ENCODE peak calls at places on chromosomes 4 and X, in seven cellular contexts. S is aorta, A is left lung, X is mesenchymal stem cell, M is tibial nerve, K is thyroid gland, G is PC-3. U is an unnamed sample. For H3K36me3, the result is how much of the 10 kb centered on the place peaks cover.

GRCh38 chr4:117479673-117480072 is 394.3 kb upstream of the TRAM1L1 start:
- DNase-seq in S (no peak), A (no peak), X (no peak), M (no peak), K (no peak), G (no peak), U (no peak)

GRCh38 chrX:104307341-104307740 is 52.6 kb upstream of the ESX1 start:
- DNase-seq in S (no peak), A (no peak), X (no peak), M (no peak), K (no peak), G (peak), U (no peak)

GRCh38 chr4:8641256-8641655 is 48.7 kb downstream of the CPZ start:
- DNase-seq in S (no peak), A (peak), X (no peak), M (no peak), K (no peak), G (no peak), U (no peak)

GRCh38 chr4:10684631-10685030 is at the start of gene CLNK:
- DNase-seq in S (no peak), A (no peak), X (no peak), M (no peak), K (no peak), G (no peak), U (no peak)

GRCh38 chrX:20267924-20268701 is 1.4 kb upstream of the RPS6KA3 start:
- DNase-seq in S (peak), A (peak), X (peak), M (peak), K (peak), G (no peak), U (no peak)

GRCh38 chrX:85611926-85612325 is 232.5 kb upstream of the POF1B start:
- DNase-seq in S (no peak), A (no peak), X (peak), M (no peak), K (no peak), G (peak), U (no peak)

GRCh38 chr4:114028071-114028470 is 48.6 kb upstream of the ARSJ start:
- DNase-seq in S (no peak), A (no peak), X (no peak), M (no peak), K (no peak), G (peak), U (no peak)

GRCh38 chrX:123906557-123907316 is 46.9 kb downstream of the XIAP start:
- DNase-seq in S (no peak), A (no peak), X (peak), M (no peak), K (no peak), G (no peak), U (no peak)

GRCh38 chr4:148790691-148791090 is 348.5 kb upstream of the NR3C2 start:
- DNase-seq in S (no peak), A (no peak), X (no peak), M (no peak), K (no peak), G (peak), U (no peak)

GRCh38 chr4:114326358-114326757 is 272.2 kb upstream of the UGT8 start:
- DNase-seq in S (no peak), A (no peak), X (no peak), M (no peak), K (no peak), G (no peak), U (no peak)

GRCh38 chr4:36243355-36244256 is 708 bp downstream of the ARAP2 start:
- DNase-seq in S (peak), A (peak), X (peak), M (no peak), K (peak), G (peak), U (no peak)

GRCh38 chrX:130516123-130516522 is 114.3 kb downstream of the RBMX2 start:
- DNase-seq in S (no peak), A (no peak), X (no peak), M (no peak), K (no peak), G (no peak), U (no peak)

GRCh38 chrX:22538581-22538980 is 265.9 kb downstream of the CBLL2 start:
- DNase-seq in S (no peak), A (no peak), X (no peak), M (no peak), K (no peak), G (peak), U (no peak)

GRCh38 chr4:110620352-110621327 is 2.2 kb downstream of the PITX2 start:
- DNase-seq in S (no peak), A (no peak), X (peak), M (no peak), K (no peak), G (peak), U (no peak)

GRCh38 chrX:68632491-68632890 is 15.0 kb upstream of the STARD8 start:
- DNase-seq in S (no peak), A (no peak), X (no peak), M (no peak), K (no peak), G (no peak), U (no peak)
- H3K36me3 ChIP-seq in S (under half), A (under half), X (under half), M (under half), K (under half), G (under half), U (under half)

GRCh38 chrX:136867518-136867917 is 13.0 kb downstream of the RBMX start:
- DNase-seq in S (no peak), A (no peak), X (peak), M (no peak), K (no peak), G (no peak), U (no peak)
- H3K36me3 ChIP-seq in S (under half), A (half or more), X (half or more), M (half or more), K (under half), G (under half), U (half or more)

GRCh38 chr4:2695661-2696060 is 60.5 kb downstream of the TNIP2 start:
- DNase-seq in S (no peak), A (no peak), X (no peak), M (no peak), K (no peak), G (no peak), U (no peak)

GRCh38 chr4:2697995-2698414 is 58.1 kb downstream of the TNIP2 start:
- DNase-seq in S (no peak), A (no peak), X (no peak), M (no peak), K (no peak), G (no peak), U (no peak)

GRCh38 chr4:2698504-2698903 is 57.6 kb downstream of the TNIP2 start:
- DNase-seq in S (no peak), A (no peak), X (no peak), M (no peak), K (no peak), G (no peak), U (no peak)

GRCh38 chr4:2694691-2695090 is 61.4 kb downstream of the TNIP2 start:
- DNase-seq in S (no peak), A (no peak), X (peak), M (no peak), K (no peak), G (no peak), U (no peak)

GRCh38 chr4:2696423-2696822 is 59.7 kb downstream of the TNIP2 start:
- DNase-seq in S (no peak), A (no peak), X (no peak), M (no peak), K (no peak), G (no peak), U (no peak)
- H3K36me3 ChIP-seq in S (under half), A (half or more), X (half or more), M (half or more), K (half or more), G (under half), U (half or more)

DNA sequence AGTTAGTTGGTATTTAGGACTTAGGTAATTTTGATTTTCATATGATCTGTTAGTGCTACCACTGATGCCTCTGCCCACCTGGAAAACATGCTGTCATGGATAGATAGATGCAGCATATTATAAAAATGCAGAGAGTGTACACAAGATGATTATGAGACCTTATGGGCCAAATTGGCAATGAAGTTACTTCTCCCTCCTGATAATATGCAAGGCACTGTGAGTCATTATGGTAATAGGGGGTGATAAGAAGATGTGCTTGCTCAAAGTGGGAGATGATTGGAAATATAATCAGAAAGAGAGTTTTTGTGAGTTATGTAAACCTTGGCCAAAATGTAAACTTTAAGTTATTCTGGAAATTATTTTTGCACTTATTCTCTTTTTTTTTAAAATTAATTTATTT is 56.6 kb upstream of the RHOH start:
- DNase-seq in S (no peak), A (no peak), X (peak), M (no peak), K (no peak), G (no peak), U (no peak)
- H3K36me3 ChIP-seq in S (under half), A (under half), X (under half), M (under half), K (under half), G (under half), U (under half)

GRCh38 chr4:76748649-76749048 is 149.3 kb downstream of the SOWAHB start:
- DNase-seq in S (no peak), A (no peak), X (peak), M (peak), K (peak), G (peak), U (no peak)
- H3K36me3 ChIP-seq in S (under half), A (under half), X (under half), M (under half), K (under half), G (under half), U (under half)

U was measured in SK-N-MC.